ENCODE peak calls at places on chromosomes 2 and 18, in seven cellular contexts. One of them, this sample, is unnamed. For H3K36me3, the result is how much of the 10 kb centered on the place peaks cover.

GRCh38 chr2:85978883-85979780 is 90.3 kb upstream of the ST3GAL5 start:
- DNase-seq in adrenal gland: no peak
- DNase-seq in IMR-90: no peak
- DNase-seq in stomach: peak
- DNase-seq in CD8-positive, alpha-beta T cell: no peak
- DNase-seq in A673: no peak
- DNase-seq in DND-41: no peak
- DNase-seq in this sample: no peak

GRCh38 chr2:167294031-167294774 is 405.9 kb downstream of the XIRP2 start:
- DNase-seq in stomach: no peak
- DNase-seq in adrenal gland: no peak
- DNase-seq in DND-41: no peak
- DNase-seq in CD8-positive, alpha-beta T cell: no peak
- DNase-seq in IMR-90: peak
- DNase-seq in A673: peak
- DNase-seq in this sample: peak

GRCh38 chr18:13799396-13799795 is 24.6 kb upstream of the MC5R start:
- DNase-seq in IMR-90: no peak
- DNase-seq in A673: no peak
- DNase-seq in CD8-positive, alpha-beta T cell: no peak
- DNase-seq in DND-41: no peak
- DNase-seq in adrenal gland: no peak
- DNase-seq in stomach: no peak
- DNase-seq in this sample: no peak

GRCh38 chr2:199019898-199020507 is 437.7 kb downstream of the SATB2 start:
- DNase-seq in adrenal gland: peak
- DNase-seq in IMR-90: peak
- DNase-seq in A673: peak
- DNase-seq in CD8-positive, alpha-beta T cell: no peak
- DNase-seq in stomach: no peak
- DNase-seq in DND-41: no peak
- DNase-seq in this sample: no peak

GRCh38 chr18:33733376-33733775 is 155.4 kb downstream of the ASXL3 start:
- DNase-seq in stomach: no peak
- DNase-seq in DND-41: no peak
- DNase-seq in A673: no peak
- DNase-seq in CD8-positive, alpha-beta T cell: no peak
- DNase-seq in IMR-90: no peak
- DNase-seq in adrenal gland: no peak
- DNase-seq in this sample: no peak

GRCh38 chr2:196131949-196132925 is 39.1 kb downstream of the STK17B start:
- DNase-seq in DND-41: peak
- DNase-seq in stomach: no peak
- DNase-seq in IMR-90: peak
- DNase-seq in A673: peak
- DNase-seq in adrenal gland: no peak
- DNase-seq in CD8-positive, alpha-beta T cell: no peak
- DNase-seq in this sample: peak

GRCh38 chr2:11082880-11083279 is 72.4 kb upstream of the SLC66A3 start:
- DNase-seq in stomach: no peak
- DNase-seq in adrenal gland: no peak
- DNase-seq in IMR-90: peak
- DNase-seq in CD8-positive, alpha-beta T cell: no peak
- DNase-seq in DND-41: no peak
- DNase-seq in A673: no peak
- DNase-seq in this sample: no peak

GRCh38 chr18:58496231-58496630 is 132.7 kb downstream of the ALPK2 start:
- DNase-seq in adrenal gland: no peak
- DNase-seq in stomach: no peak
- DNase-seq in IMR-90: no peak
- DNase-seq in CD8-positive, alpha-beta T cell: no peak
- DNase-seq in A673: no peak
- DNase-seq in DND-41: no peak
- DNase-seq in this sample: no peak

GRCh38 chr2:130264501-130264900 is 66.3 kb upstream of the TUBA3E start:
- DNase-seq in stomach: no peak
- DNase-seq in adrenal gland: no peak
- DNase-seq in A673: no peak
- DNase-seq in CD8-positive, alpha-beta T cell: no peak
- DNase-seq in DND-41: no peak
- DNase-seq in IMR-90: no peak
- DNase-seq in this sample: no peak

GRCh38 chr2:170717991-170718589 is 3.0 kb downstream of the SP5 start:
- DNase-seq in stomach: no peak
- DNase-seq in A673: no peak
- DNase-seq in CD8-positive, alpha-beta T cell: no peak
- DNase-seq in DND-41: no peak
- DNase-seq in IMR-90: no peak
- DNase-seq in adrenal gland: no peak
- DNase-seq in this sample: no peak

GRCh38 chr2:170721678-170722077 is 6.5 kb downstream of the SP5 start:
- DNase-seq in adrenal gland: no peak
- DNase-seq in A673: no peak
- DNase-seq in IMR-90: no peak
- DNase-seq in stomach: no peak
- DNase-seq in DND-41: no peak
- DNase-seq in CD8-positive, alpha-beta T cell: no peak
- DNase-seq in this sample: no peak

GRCh38 chr2:170717599-170717963 is 2.4 kb downstream of the SP5 start:
- DNase-seq in stomach: no peak
- DNase-seq in adrenal gland: no peak
- DNase-seq in DND-41: no peak
- DNase-seq in CD8-positive, alpha-beta T cell: no peak
- DNase-seq in A673: no peak
- DNase-seq in IMR-90: no peak
- DNase-seq in this sample: no peak

GRCh38 chr2:170719810-170720209 is 4.7 kb downstream of the SP5 start:
- DNase-seq in stomach: no peak
- DNase-seq in adrenal gland: no peak
- DNase-seq in DND-41: no peak
- DNase-seq in A673: no peak
- DNase-seq in IMR-90: no peak
- DNase-seq in CD8-positive, alpha-beta T cell: no peak
- DNase-seq in this sample: no peak

DNA sequence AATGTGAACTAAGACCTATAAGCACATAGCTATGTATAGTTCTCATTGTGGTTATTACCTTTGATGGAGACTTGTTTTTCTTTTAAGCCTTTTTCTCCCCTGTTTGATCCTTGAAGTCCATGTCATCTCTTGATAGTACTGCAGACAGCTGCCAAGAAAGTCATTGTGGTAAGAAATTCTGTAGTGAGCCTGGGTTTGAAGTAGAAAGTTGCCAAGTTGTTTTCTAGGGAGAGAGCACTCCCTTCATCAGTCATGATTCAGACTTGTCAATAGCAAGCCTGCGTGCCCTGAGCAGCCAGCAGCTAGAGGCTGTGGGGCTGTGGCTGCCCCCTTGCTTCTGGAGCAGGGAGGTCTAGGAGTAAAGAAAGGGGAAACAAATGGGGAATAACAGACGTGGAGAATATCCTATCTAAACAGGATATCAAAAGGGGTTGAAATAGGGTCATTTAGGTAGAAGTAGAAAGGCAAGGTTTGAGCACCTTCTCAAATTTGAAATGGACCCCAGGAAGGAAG is 8.4 kb downstream of the SP5 start:
- DNase-seq in DND-41: no peak
- DNase-seq in A673: no peak
- DNase-seq in IMR-90: no peak
- DNase-seq in adrenal gland: no peak
- DNase-seq in CD8-positive, alpha-beta T cell: no peak
- DNase-seq in stomach: no peak
- DNase-seq in this sample: no peak
- TF ChIP-seq CTCF in DND-41: no peak
- TF ChIP-seq CTCF in A673: no peak
- TF ChIP-seq CTCF in IMR-90: no peak
- TF ChIP-seq CTCF in adrenal gland: no peak
- TF ChIP-seq CTCF in CD8-positive, alpha-beta T cell: no peak
- TF ChIP-seq CTCF in stomach: no peak
- TF ChIP-seq CTCF in this sample: no peak

GRCh38 chr2:27240406-27240805 is 22.4 kb downstream of the SLC30A3 start:
- DNase-seq in IMR-90: no peak
- DNase-seq in adrenal gland: no peak
- DNase-seq in stomach: no peak
- DNase-seq in DND-41: no peak
- DNase-seq in CD8-positive, alpha-beta T cell: no peak
- DNase-seq in A673: no peak
- DNase-seq in this sample: no peak
- H3K36me3 ChIP-seq in IMR-90: half or more
- H3K36me3 ChIP-seq in adrenal gland: under half
- H3K36me3 ChIP-seq in stomach: half or more
- H3K36me3 ChIP-seq in DND-41: half or more
- H3K36me3 ChIP-seq in CD8-positive, alpha-beta T cell: half or more
- H3K36me3 ChIP-seq in A673: half or more
- H3K36me3 ChIP-seq in this sample: half or more

GRCh38 chr18:65968605-65969004 is 217.8 kb downstream of the CDH7 start:
- DNase-seq in IMR-90: no peak
- DNase-seq in stomach: no peak
- DNase-seq in adrenal gland: no peak
- DNase-seq in DND-41: no peak
- DNase-seq in CD8-positive, alpha-beta T cell: no peak
- DNase-seq in A673: peak
- DNase-seq in this sample: no peak
- TF ChIP-seq CTCF in IMR-90: no peak
- TF ChIP-seq CTCF in stomach: no peak
- TF ChIP-seq CTCF in adrenal gland: no peak
- TF ChIP-seq CTCF in DND-41: no peak
- TF ChIP-seq CTCF in CD8-positive, alpha-beta T cell: no peak
- TF ChIP-seq CTCF in A673: peak
- TF ChIP-seq CTCF in this sample: no peak

DNA sequence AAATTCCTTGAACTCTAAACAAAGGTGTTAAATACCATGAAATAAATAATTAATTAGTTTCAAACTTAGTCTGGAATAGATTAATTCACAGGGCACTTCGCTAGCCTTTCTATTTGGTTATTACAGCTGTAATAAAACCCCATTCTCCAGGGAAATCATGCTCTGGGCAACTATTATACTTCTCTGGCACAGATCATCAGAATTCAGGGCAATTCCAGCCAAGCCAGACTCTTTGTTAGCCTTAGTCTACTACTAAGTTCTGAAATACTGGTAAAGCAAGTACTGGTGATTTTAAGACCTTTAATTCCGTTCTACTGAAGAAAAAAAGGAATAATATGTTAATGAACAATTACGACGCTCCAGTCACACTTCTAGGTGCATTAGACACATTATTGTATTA is 123.4 kb upstream of the PDE1A start:
- DNase-seq in IMR-90: no peak
- DNase-seq in CD8-positive, alpha-beta T cell: no peak
- DNase-seq in DND-41: no peak
- DNase-seq in stomach: no peak
- DNase-seq in A673: no peak
- DNase-seq in adrenal gland: no peak
- DNase-seq in this sample: no peak
- H3K36me3 ChIP-seq in IMR-90: under half
- H3K36me3 ChIP-seq in CD8-positive, alpha-beta T cell: under half
- H3K36me3 ChIP-seq in DND-41: under half
- H3K36me3 ChIP-seq in stomach: under half
- H3K36me3 ChIP-seq in A673: under half
- H3K36me3 ChIP-seq in adrenal gland: under half
- H3K36me3 ChIP-seq in this sample: under half

GRCh38 chr2:70312560-70312959 is 10.7 kb upstream of the FAM136A start:
- DNase-seq in IMR-90: no peak
- DNase-seq in CD8-positive, alpha-beta T cell: no peak
- DNase-seq in DND-41: no peak
- DNase-seq in adrenal gland: no peak
- DNase-seq in stomach: no peak
- DNase-seq in A673: no peak
- DNase-seq in this sample: no peak

GRCh38 chr2:70305531-70305930 is 3.7 kb upstream of the FAM136A start:
- DNase-seq in adrenal gland: no peak
- DNase-seq in DND-41: no peak
- DNase-seq in A673: no peak
- DNase-seq in stomach: no peak
- DNase-seq in CD8-positive, alpha-beta T cell: no peak
- DNase-seq in IMR-90: no peak
- DNase-seq in this sample: no peak

GRCh38 chr2:70310899-70311298 is 9.0 kb upstream of the FAM136A start:
- DNase-seq in stomach: no peak
- DNase-seq in adrenal gland: no peak
- DNase-seq in CD8-positive, alpha-beta T cell: no peak
- DNase-seq in IMR-90: no peak
- DNase-seq in A673: no peak
- DNase-seq in DND-41: no peak
- DNase-seq in this sample: no peak
- TF ChIP-seq CTCF in stomach: no peak
- TF ChIP-seq CTCF in adrenal gland: no peak
- TF ChIP-seq CTCF in CD8-positive, alpha-beta T cell: no peak
- TF ChIP-seq CTCF in IMR-90: no peak
- TF ChIP-seq CTCF in A673: no peak
- TF ChIP-seq CTCF in DND-41: no peak
- TF ChIP-seq CTCF in this sample: no peak

GRCh38 chr2:61887684-61888303 is 662 bp downstream of the CCT4 start:
- DNase-seq in CD8-positive, alpha-beta T cell: no peak
- DNase-seq in adrenal gland: peak
- DNase-seq in A673: peak
- DNase-seq in stomach: no peak
- DNase-seq in IMR-90: peak
- DNase-seq in DND-41: peak
- DNase-seq in this sample: no peak
- H3K36me3 ChIP-seq in CD8-positive, alpha-beta T cell: under half
- H3K36me3 ChIP-seq in adrenal gland: under half
- H3K36me3 ChIP-seq in A673: under half
- H3K36me3 ChIP-seq in stomach: under half
- H3K36me3 ChIP-seq in IMR-90: under half
- H3K36me3 ChIP-seq in DND-41: half or more
- H3K36me3 ChIP-seq in this sample: under half

DNA sequence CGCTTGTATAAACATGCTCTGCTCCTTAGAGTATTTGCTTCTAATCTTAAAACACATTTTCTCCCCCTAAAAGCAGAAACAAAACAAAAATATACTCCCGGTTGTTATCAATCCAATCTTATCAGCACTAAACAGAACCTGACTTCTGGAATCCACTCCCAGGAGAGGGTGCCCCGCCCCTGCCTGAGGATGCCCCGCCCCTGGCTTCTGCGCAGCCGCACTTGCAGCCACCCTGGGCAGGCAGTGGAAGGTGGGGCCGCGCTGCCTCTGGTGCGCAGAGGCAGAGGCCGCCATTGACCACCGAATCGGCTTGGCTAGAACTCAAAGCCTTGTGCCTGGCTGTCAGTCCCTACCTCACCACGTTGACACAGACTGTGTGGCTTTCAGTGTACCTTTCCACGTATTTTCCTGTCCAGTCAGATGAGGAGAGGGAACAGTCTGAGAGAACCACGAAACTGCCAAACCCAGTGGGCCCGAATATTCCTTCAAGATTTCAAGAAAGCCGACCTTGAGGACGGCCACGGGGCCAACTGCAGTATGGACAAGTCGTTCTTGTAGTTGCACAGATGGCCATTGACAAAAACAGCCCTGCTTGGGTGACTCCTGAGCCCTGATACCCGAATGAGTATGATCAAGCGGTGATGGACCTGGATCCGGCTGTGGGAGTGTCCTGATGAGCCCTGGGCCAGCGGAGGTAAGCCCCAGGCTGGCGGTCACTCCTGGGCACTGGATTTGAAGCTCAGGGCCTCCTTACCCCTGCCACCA is 46.2 kb upstream of the ARHGAP28 start:
- DNase-seq in DND-41: no peak
- DNase-seq in adrenal gland: no peak
- DNase-seq in CD8-positive, alpha-beta T cell: no peak
- DNase-seq in stomach: peak
- DNase-seq in A673: no peak
- DNase-seq in IMR-90: no peak
- DNase-seq in this sample: no peak
- TF ChIP-seq CTCF in DND-41: no peak
- TF ChIP-seq CTCF in adrenal gland: no peak
- TF ChIP-seq CTCF in CD8-positive, alpha-beta T cell: no peak
- TF ChIP-seq CTCF in stomach: no peak
- TF ChIP-seq CTCF in A673: no peak
- TF ChIP-seq CTCF in IMR-90: no peak
- TF ChIP-seq CTCF in this sample: no peak